ENCODE peak calls at places on chromosomes 11 and 22, in ten cellular contexts. One of them, this sample, is unnamed. For H3K9me3 and H3K36me3, the result is how much of the 10 kb centered on the place peaks cover.

GRCh38 chr11:84719935-84720577 is 907.1 kb downstream of the DLG2 start:
- DNase-seq in MM.1S: no peak
- DNase-seq in GM23248: peak
- DNase-seq in PC-9: no peak
- DNase-seq in Peyer's patch: peak
- DNase-seq in mucosa of descending colon: peak
- DNase-seq in lung: no peak
- DNase-seq in aorta: peak
- DNase-seq in PC-3: no peak
- DNase-seq in endodermal cell: peak
- DNase-seq in this sample: peak

GRCh38 chr11:27216268-27217149 is 146.5 kb downstream of the CCDC34 start:
- DNase-seq in MM.1S: no peak
- DNase-seq in GM23248: peak
- DNase-seq in PC-9: no peak
- DNase-seq in Peyer's patch: no peak
- DNase-seq in mucosa of descending colon: no peak
- DNase-seq in lung: no peak
- DNase-seq in aorta: peak
- DNase-seq in PC-3: no peak
- DNase-seq in endodermal cell: no peak
- DNase-seq in this sample: peak

GRCh38 chr22:44424131-44424711 is 73.8 kb downstream of the RTL6 start:
- DNase-seq in MM.1S: no peak
- DNase-seq in GM23248: no peak
- DNase-seq in PC-9: peak
- DNase-seq in Peyer's patch: no peak
- DNase-seq in mucosa of descending colon: peak
- DNase-seq in lung: no peak
- DNase-seq in aorta: no peak
- DNase-seq in PC-3: no peak
- DNase-seq in endodermal cell: peak
- DNase-seq in this sample: no peak

GRCh38 chr22:41914611-41915034 is 251 bp downstream of the SHISA8 start:
- DNase-seq in MM.1S: no peak
- DNase-seq in GM23248: no peak
- DNase-seq in PC-9: no peak
- DNase-seq in Peyer's patch: no peak
- DNase-seq in mucosa of descending colon: no peak
- DNase-seq in lung: no peak
- DNase-seq in aorta: no peak
- DNase-seq in PC-3: no peak
- DNase-seq in endodermal cell: peak
- DNase-seq in this sample: no peak

GRCh38 chr22:39242809-39243442 is 1.9 kb downstream of the PDGFB start:
- DNase-seq in MM.1S: peak
- DNase-seq in GM23248: no peak
- DNase-seq in PC-9: peak
- DNase-seq in Peyer's patch: no peak
- DNase-seq in mucosa of descending colon: no peak
- DNase-seq in lung: no peak
- DNase-seq in aorta: no peak
- DNase-seq in PC-3: peak
- DNase-seq in endodermal cell: peak
- DNase-seq in this sample: peak

GRCh38 chr11:94130589-94131362 is 2.1 kb downstream of the PANX1 start:
- DNase-seq in MM.1S: no peak
- DNase-seq in GM23248: peak
- DNase-seq in PC-9: peak
- DNase-seq in Peyer's patch: no peak
- DNase-seq in mucosa of descending colon: no peak
- DNase-seq in lung: peak
- DNase-seq in aorta: peak
- DNase-seq in PC-3: peak
- DNase-seq in endodermal cell: no peak
- DNase-seq in this sample: no peak

GRCh38 chr11:75024764-75025211 is 36.1 kb downstream of the NEU3 start:
- DNase-seq in MM.1S: no peak
- DNase-seq in GM23248: no peak
- DNase-seq in PC-9: no peak
- DNase-seq in Peyer's patch: no peak
- DNase-seq in mucosa of descending colon: no peak
- DNase-seq in lung: no peak
- DNase-seq in aorta: no peak
- DNase-seq in PC-3: no peak
- DNase-seq in endodermal cell: no peak
- DNase-seq in this sample: no peak

GRCh38 chr22:44667276-44667675 is 34.7 kb upstream of the PRR5 start:
- DNase-seq in MM.1S: no peak
- DNase-seq in GM23248: no peak
- DNase-seq in PC-9: no peak
- DNase-seq in Peyer's patch: no peak
- DNase-seq in mucosa of descending colon: peak
- DNase-seq in lung: no peak
- DNase-seq in aorta: no peak
- DNase-seq in PC-3: no peak
- DNase-seq in endodermal cell: no peak
- DNase-seq in this sample: no peak

GRCh38 chr11:122516686-122517085 is 138.8 kb upstream of the UBASH3B start:
- DNase-seq in MM.1S: no peak
- DNase-seq in GM23248: peak
- DNase-seq in PC-9: no peak
- DNase-seq in Peyer's patch: no peak
- DNase-seq in mucosa of descending colon: no peak
- DNase-seq in lung: no peak
- DNase-seq in aorta: no peak
- DNase-seq in PC-3: no peak
- DNase-seq in endodermal cell: no peak
- DNase-seq in this sample: no peak

GRCh38 chr11:123425367-123425766 is 4.7 kb upstream of the GRAMD1B start:
- DNase-seq in MM.1S: no peak
- DNase-seq in GM23248: no peak
- DNase-seq in PC-9: no peak
- DNase-seq in Peyer's patch: no peak
- DNase-seq in mucosa of descending colon: no peak
- DNase-seq in lung: no peak
- DNase-seq in aorta: no peak
- DNase-seq in PC-3: no peak
- DNase-seq in endodermal cell: no peak
- DNase-seq in this sample: no peak

GRCh38 chr11:63610604-63611394 is 3.4 kb downstream of the PLAAT3 start:
- DNase-seq in MM.1S: no peak
- DNase-seq in GM23248: no peak
- DNase-seq in PC-9: no peak
- DNase-seq in Peyer's patch: no peak
- DNase-seq in mucosa of descending colon: no peak
- DNase-seq in lung: no peak
- DNase-seq in aorta: no peak
- DNase-seq in PC-3: no peak
- DNase-seq in endodermal cell: peak
- DNase-seq in this sample: no peak

GRCh38 chr11:44609028-44609782 is 43.7 kb downstream of the CD82 start:
- DNase-seq in MM.1S: no peak
- DNase-seq in GM23248: peak
- DNase-seq in PC-9: no peak
- DNase-seq in Peyer's patch: no peak
- DNase-seq in mucosa of descending colon: no peak
- DNase-seq in lung: no peak
- DNase-seq in aorta: no peak
- DNase-seq in PC-3: no peak
- DNase-seq in endodermal cell: no peak
- DNase-seq in this sample: no peak

GRCh38 chr22:43955883-43956286 is 643 bp downstream of the SAMM50 start:
- DNase-seq in MM.1S: peak
- DNase-seq in GM23248: peak
- DNase-seq in PC-9: no peak
- DNase-seq in Peyer's patch: no peak
- DNase-seq in mucosa of descending colon: no peak
- DNase-seq in lung: no peak
- DNase-seq in aorta: no peak
- DNase-seq in PC-3: no peak
- DNase-seq in endodermal cell: no peak
- DNase-seq in this sample: no peak

GRCh38 chr11:36345084-36345511 is 49.0 kb downstream of the PRR5L start:
- DNase-seq in MM.1S: no peak
- DNase-seq in GM23248: no peak
- DNase-seq in PC-9: no peak
- DNase-seq in Peyer's patch: peak
- DNase-seq in mucosa of descending colon: peak
- DNase-seq in lung: no peak
- DNase-seq in aorta: no peak
- DNase-seq in PC-3: no peak
- DNase-seq in endodermal cell: no peak
- DNase-seq in this sample: peak

GRCh38 chr11:68423481-68423880 is 37.1 kb upstream of the PPP6R3 start:
- DNase-seq in MM.1S: no peak
- DNase-seq in GM23248: no peak
- DNase-seq in PC-9: no peak
- DNase-seq in Peyer's patch: no peak
- DNase-seq in mucosa of descending colon: no peak
- DNase-seq in lung: no peak
- DNase-seq in aorta: no peak
- DNase-seq in PC-3: no peak
- DNase-seq in endodermal cell: no peak
- DNase-seq in this sample: no peak

GRCh38 chr11:68418671-68419070 is 41.9 kb upstream of the PPP6R3 start:
- DNase-seq in MM.1S: no peak
- DNase-seq in GM23248: no peak
- DNase-seq in PC-9: no peak
- DNase-seq in Peyer's patch: no peak
- DNase-seq in mucosa of descending colon: no peak
- DNase-seq in lung: no peak
- DNase-seq in aorta: no peak
- DNase-seq in PC-3: no peak
- DNase-seq in endodermal cell: no peak
- DNase-seq in this sample: no peak

GRCh38 chr11:68416070-68416578 is 44.4 kb upstream of the PPP6R3 start:
- DNase-seq in MM.1S: no peak
- DNase-seq in GM23248: no peak
- DNase-seq in PC-9: no peak
- DNase-seq in Peyer's patch: no peak
- DNase-seq in mucosa of descending colon: no peak
- DNase-seq in lung: no peak
- DNase-seq in aorta: no peak
- DNase-seq in PC-3: no peak
- DNase-seq in endodermal cell: no peak
- DNase-seq in this sample: no peak

GRCh38 chr11:68424101-68424632 is 36.4 kb upstream of the PPP6R3 start:
- DNase-seq in MM.1S: no peak
- DNase-seq in GM23248: no peak
- DNase-seq in PC-9: no peak
- DNase-seq in Peyer's patch: no peak
- DNase-seq in mucosa of descending colon: no peak
- DNase-seq in lung: no peak
- DNase-seq in aorta: no peak
- DNase-seq in PC-3: no peak
- DNase-seq in endodermal cell: no peak
- DNase-seq in this sample: no peak

DNA sequence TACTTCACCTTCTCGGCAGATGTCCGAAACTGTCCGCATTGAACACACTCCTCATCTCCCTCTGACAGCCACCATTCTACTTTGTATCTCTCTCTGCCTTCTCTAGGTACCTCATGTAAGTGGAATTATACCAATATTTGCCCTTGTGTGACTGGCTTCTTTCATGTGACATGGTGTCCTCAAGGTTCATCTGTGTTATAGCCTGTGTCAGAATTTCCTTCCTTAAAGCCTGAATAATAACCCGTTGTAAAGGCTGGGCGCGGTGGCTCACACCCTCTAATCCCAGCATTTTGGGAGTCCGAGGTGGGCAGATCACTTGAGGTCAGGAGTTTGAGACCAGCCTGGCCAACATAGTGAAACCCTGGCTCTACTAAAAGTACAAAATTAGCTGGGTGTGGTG is 40.4 kb upstream of the PPP6R3 start:
- DNase-seq in MM.1S: no peak
- DNase-seq in GM23248: no peak
- DNase-seq in PC-9: no peak
- DNase-seq in Peyer's patch: no peak
- DNase-seq in mucosa of descending colon: no peak
- DNase-seq in lung: no peak
- DNase-seq in aorta: no peak
- DNase-seq in PC-3: no peak
- DNase-seq in endodermal cell: no peak
- DNase-seq in this sample: no peak
- H3K9me3 ChIP-seq in MM.1S: under half
- H3K9me3 ChIP-seq in GM23248: under half
- H3K9me3 ChIP-seq in PC-9: under half
- H3K9me3 ChIP-seq in Peyer's patch: under half
- H3K9me3 ChIP-seq in mucosa of descending colon: under half
- H3K9me3 ChIP-seq in lung: under half
- H3K9me3 ChIP-seq in aorta: under half
- H3K9me3 ChIP-seq in PC-3: under half
- H3K9me3 ChIP-seq in endodermal cell: under half
- H3K9me3 ChIP-seq in this sample: under half

GRCh38 chr22:36344106-36344827 is 43.5 kb downstream of the MYH9 start:
- DNase-seq in MM.1S: no peak
- DNase-seq in GM23248: no peak
- DNase-seq in PC-9: no peak
- DNase-seq in Peyer's patch: no peak
- DNase-seq in mucosa of descending colon: no peak
- DNase-seq in lung: no peak
- DNase-seq in aorta: no peak
- DNase-seq in PC-3: no peak
- DNase-seq in endodermal cell: no peak
- DNase-seq in this sample: no peak
- H3K36me3 ChIP-seq in MM.1S: under half
- H3K36me3 ChIP-seq in GM23248: half or more
- H3K36me3 ChIP-seq in PC-9: half or more
- H3K36me3 ChIP-seq in Peyer's patch: under half
- H3K36me3 ChIP-seq in mucosa of descending colon: under half
- H3K36me3 ChIP-seq in lung: half or more
- H3K36me3 ChIP-seq in aorta: under half
- H3K36me3 ChIP-seq in PC-3: half or more
- H3K36me3 ChIP-seq in endodermal cell: half or more
- H3K36me3 ChIP-seq in this sample: under half

GRCh38 chr22:48228468-48228867 is 1466.0 kb downstream of the TBC1D22A start:
- DNase-seq in MM.1S: no peak
- DNase-seq in GM23248: no peak
- DNase-seq in PC-9: no peak
- DNase-seq in Peyer's patch: no peak
- DNase-seq in mucosa of descending colon: no peak
- DNase-seq in lung: no peak
- DNase-seq in aorta: no peak
- DNase-seq in PC-3: no peak
- DNase-seq in endodermal cell: no peak
- DNase-seq in this sample: no peak
- H3K9me3 ChIP-seq in MM.1S: under half
- H3K9me3 ChIP-seq in GM23248: under half
- H3K9me3 ChIP-seq in PC-9: under half
- H3K9me3 ChIP-seq in Peyer's patch: under half
- H3K9me3 ChIP-seq in mucosa of descending colon: under half
- H3K9me3 ChIP-seq in lung: under half
- H3K9me3 ChIP-seq in aorta: under half
- H3K9me3 ChIP-seq in PC-3: under half
- H3K9me3 ChIP-seq in endodermal cell: under half
- H3K9me3 ChIP-seq in this sample: under half

DNA sequence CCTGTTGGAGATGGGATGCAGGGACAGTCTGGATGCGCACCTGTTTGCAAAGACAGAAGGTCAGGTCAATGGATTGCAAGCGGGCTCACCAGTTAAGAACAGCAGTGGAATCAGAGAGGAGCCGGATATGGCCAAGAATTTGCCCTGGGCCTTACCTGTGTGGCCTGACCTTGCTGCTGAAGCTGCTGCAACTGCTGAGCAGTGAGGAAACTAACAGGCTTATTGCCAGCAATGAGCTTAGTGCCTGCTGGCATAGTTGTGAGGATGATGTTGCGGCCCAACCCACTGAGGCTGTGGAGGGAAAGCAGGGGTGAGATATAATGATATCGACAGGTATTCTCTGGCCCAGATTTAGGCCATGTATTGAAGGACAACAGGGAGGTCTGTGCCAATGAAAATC is 30.6 kb downstream of the NFRKB start:
- DNase-seq in MM.1S: no peak
- DNase-seq in GM23248: no peak
- DNase-seq in PC-9: peak
- DNase-seq in Peyer's patch: no peak
- DNase-seq in mucosa of descending colon: no peak
- DNase-seq in lung: no peak
- DNase-seq in aorta: no peak
- DNase-seq in PC-3: no peak
- DNase-seq in endodermal cell: no peak
- DNase-seq in this sample: no peak
- H3K36me3 ChIP-seq in MM.1S: under half
- H3K36me3 ChIP-seq in GM23248: under half
- H3K36me3 ChIP-seq in PC-9: half or more
- H3K36me3 ChIP-seq in Peyer's patch: under half
- H3K36me3 ChIP-seq in mucosa of descending colon: under half
- H3K36me3 ChIP-seq in lung: under half
- H3K36me3 ChIP-seq in aorta: under half
- H3K36me3 ChIP-seq in PC-3: half or more
- H3K36me3 ChIP-seq in endodermal cell: half or more
- H3K36me3 ChIP-seq in this sample: under half